ENCODE peak calls at places on chromosome 17, in six cellular contexts. F is activated T-helper 1 cell treated with anti-CD3 and anti-CD28 coated beads, Interleukin-2, amount 50 U/mL, for 16 hours; D is LoVo; H is kidney glomerular epithelial cell; R is activated CD4-positive, alpha-beta T cell treated with anti-CD3 and anti-CD28 coated beads, Interleukin-2, amount 10 ng/mL, durations not matched to agents 7 days and 5 days; T is left lung. O is an unnamed sample.

GRCh38 chr17:18033442-18034099 is 5.4 kb downstream of the ATPAF2 start:
- DNase-seq in F (no peak), D (peak), H (peak), R (peak), T (no peak), O (peak)

GRCh38 chr17:50318551-50319310 is 27.2 kb upstream of the XYLT2 start:
- DNase-seq in F (no peak), D (no peak), H (peak), R (no peak), T (no peak), O (peak)

GRCh38 chr17:29977836-29978235 is 36.4 kb downstream of the EFCAB5 start:
- DNase-seq in F (no peak), D (no peak), H (no peak), R (no peak), T (no peak), O (peak)

GRCh38 chr17:81907219-81908145 is 3.7 kb downstream of the PCYT2 start:
- DNase-seq in F (no peak), D (no peak), H (no peak), R (no peak), T (no peak), O (no peak)

GRCh38 chr17:44086364-44087311 is 16.1 kb downstream of the G6PC3 start:
- DNase-seq in F (peak), D (no peak), H (peak), R (no peak), T (no peak), O (peak)

GRCh38 chr17:78317817-78318400 is 42.0 kb downstream of the SOCS3 start:
- DNase-seq in F (no peak), D (no peak), H (no peak), R (no peak), T (no peak), O (no peak)

GRCh38 chr17:30551666-30552339 is 74.6 kb downstream of the GOSR1 start:
- DNase-seq in F (no peak), D (no peak), H (no peak), R (no peak), T (no peak), O (no peak)

GRCh38 chr17:57296231-57296630 is 39.9 kb downstream of the MSI2 start:
- DNase-seq in F (no peak), D (peak), H (no peak), R (no peak), T (no peak), O (peak)

GRCh38 chr17:58331815-58332719 is 3.5 kb upstream of the TSPOAP1 start:
- DNase-seq in F (peak), D (no peak), H (no peak), R (peak), T (peak), O (no peak)

GRCh38 chr17:72022328-72022727 is 98.5 kb upstream of the SOX9 start:
- DNase-seq in F (no peak), D (no peak), H (no peak), R (no peak), T (no peak), O (no peak)

GRCh38 chr17:72529386-72529785 is 408.6 kb downstream of the SOX9 start:
- DNase-seq in F (no peak), D (no peak), H (peak), R (no peak), T (no peak), O (no peak)

GRCh38 chr17:35117984-35118383 is 1.7 kb downstream of the RAD51D start:
- DNase-seq in F (no peak), D (no peak), H (peak), R (peak), T (no peak), O (peak)

GRCh38 chr17:80395402-80396151 is 19.4 kb upstream of the ENDOV start:
- DNase-seq in F (no peak), D (no peak), H (peak), R (no peak), T (no peak), O (no peak)

GRCh38 chr17:83186751-83187421 is 107.5 kb downstream of the METRNL start:
- DNase-seq in F (no peak), D (no peak), H (no peak), R (peak), T (peak), O (no peak)

GRCh38 chr17:6701719-6702118 is 11.4 kb downstream of the SLC13A5 start:
- DNase-seq in F (no peak), D (no peak), H (no peak), R (peak), T (no peak), O (no peak)

GRCh38 chr17:62996221-62996620 is 30.2 kb downstream of the TANC2 start:
- DNase-seq in F (no peak), D (no peak), H (no peak), R (no peak), T (no peak), O (no peak)

GRCh38 chr17:64984776-64985521 is 65.7 kb upstream of the LRRC37A3 start:
- DNase-seq in F (peak), D (no peak), H (peak), R (peak), T (no peak), O (peak)

GRCh38 chr17:9924735-9925191 is 19.7 kb upstream of the RCVRN start:
- DNase-seq in F (no peak), D (peak), H (peak), R (no peak), T (no peak), O (peak)

GRCh38 chr17:63785556-63785955 is 11.6 kb downstream of the DDX42 start:
- DNase-seq in F (no peak), D (no peak), H (peak), R (no peak), T (no peak), O (peak)

GRCh38 chr17:2521257-2521656 is 9.6 kb upstream of the METTL16 start:
- DNase-seq in F (no peak), D (no peak), H (no peak), R (no peak), T (no peak), O (no peak)

GRCh38 chr17:4716081-4716480 is 5.6 kb downstream of the ARRB2 start:
- DNase-seq in F (no peak), D (no peak), H (no peak), R (no peak), T (no peak), O (no peak)

GRCh38 chr17:15463363-15463762 is 4.1 kb downstream of the CDRT4 start:
- DNase-seq in F (no peak), D (peak), H (peak), R (no peak), T (no peak), O (peak)

GRCh38 chr17:19369107-19369778 is 6.7 kb upstream of the B9D1 start:
- DNase-seq in F (no peak), D (peak), H (no peak), R (no peak), T (no peak), O (no peak)

GRCh38 chr17:18261146-18261515 is 669 bp downstream of the MIEF2 start:
- DNase-seq in F (peak), D (peak), H (peak), R (peak), T (peak), O (peak)

GRCh38 chr17:73973881-73974409 is 229.5 kb upstream of the RPL38 start:
- DNase-seq in F (no peak), D (no peak), H (no peak), R (no peak), T (no peak), O (no peak)

GRCh38 chr17:40341808-40342574 is 22.5 kb downstream of the GJD3 start:
- DNase-seq in F (no peak), D (peak), H (no peak), R (peak), T (peak), O (peak)

GRCh38 chr17:59842901-59843652 is 49.7 kb downstream of the TUBD1 start:
- DNase-seq in F (peak), D (peak), H (peak), R (no peak), T (no peak), O (peak)

GRCh38 chr17:39995438-39995837 is 14.8 kb downstream of the PSMD3 start:
- DNase-seq in F (no peak), D (no peak), H (no peak), R (no peak), T (no peak), O (no peak)

GRCh38 chr17:54971147-54971546 is 2.6 kb downstream of the STXBP4 start:
- DNase-seq in F (no peak), D (no peak), H (peak), R (no peak), T (no peak), O (no peak)

GRCh38 chr17:18100616-18101015 is 7.9 kb upstream of the MYO15A start:
- DNase-seq in F (no peak), D (no peak), H (no peak), R (no peak), T (no peak), O (no peak)

GRCh38 chr17:77720946-77721822 is 237.3 kb upstream of the TNRC6C start:
- DNase-seq in F (no peak), D (no peak), H (no peak), R (peak), T (no peak), O (no peak)

GRCh38 chr17:68019336-68019674 is 16.2 kb upstream of the KPNA2 start:
- DNase-seq in F (no peak), D (no peak), H (no peak), R (no peak), T (no peak), O (no peak)

O was measured in mesenchymal stem cell.